ENCODE peak calls at places on chromosomes 13 and 19, in six cellular contexts. D is WTC11, P is GM12878, T is H1, F is K562, M is HepG2. K is an unnamed sample.

GRCh38 chr19:460877-461609 is at the start of gene SHC2:
- DNase-seq in P (no peak), T (no peak), M (no peak), D (no peak), F (peak; percentile 42), K (peak; percentile 52)

GRCh38 chr13:53800011-53800410 is 771.4 kb downstream of the OLFM4 start:
- DNase-seq in P (no peak), D (no peak), M (no peak), F (no peak), T (no peak), K (no peak)

GRCh38 chr13:38566023-38566422 is 120.9 kb upstream of the FREM2 start:
- DNase-seq in T (no peak), F (no peak), D (no peak), M (no peak), P (no peak), K (no peak)

GRCh38 chr19:36418287-36419001 is at the start of gene ZFP82:
- DNase-seq in F (peak; percentile 75), D (peak; percentile 86), M (peak; percentile 54), T (peak; percentile 62), P (peak; percentile 37), K (peak; percentile 95)

GRCh38 chr13:110067355-110068175 is 239.4 kb downstream of the COL4A1 start:
- DNase-seq in P (no peak), T (no peak), M (no peak), F (no peak), D (no peak), K (no peak)

GRCh38 chr19:46736544-46737274 is 9.1 kb upstream of the FKRP start:
- DNase-seq in P (no peak), T (no peak), F (peak; percentile 86), M (no peak), D (no peak), K (no peak)

GRCh38 chr13:23922005-23922932 is 25.0 kb upstream of the C1QTNF9B start:
- DNase-seq in P (no peak), D (no peak), T (no peak), F (no peak), M (no peak), K (peak; percentile 52)

GRCh38 chr13:44237276-44237767 is 136.3 kb upstream of the SERP2 start:
- DNase-seq in T (no peak), F (no peak), P (peak; percentile 19), D (no peak), M (no peak), K (no peak)

GRCh38 chr13:110277357-110277950 is 29.5 kb downstream of the COL4A1 start:
- DNase-seq in T (no peak), M (no peak), P (no peak), F (no peak), D (no peak), K (no peak)

GRCh38 chr13:114104626-114105350 is 27.6 kb downstream of the RASA3 start:
- DNase-seq in T (no peak), F (no peak), D (peak; percentile 7), M (no peak), P (no peak), K (no peak)

GRCh38 chr19:55626350-55626749 is 2.0 kb upstream of the ZNF784 start:
- DNase-seq in P (no peak), F (no peak), D (no peak), T (no peak), M (no peak), K (no peak)

GRCh38 chr13:114015111-114015551 is 41.3 kb upstream of the C13orf46 start:
- DNase-seq in T (no peak), D (no peak), M (no peak), F (no peak), P (no peak), K (no peak)

GRCh38 chr19:893775-894090 is 449 bp downstream of the RNU6-9 start:
- DNase-seq in F (no peak), M (no peak), D (no peak), P (no peak), T (no peak), K (no peak)

GRCh38 chr19:50322234-50322633 is 6.9 kb downstream of the KCNC3 start:
- DNase-seq in D (no peak), M (no peak), T (no peak), F (no peak), P (no peak), K (no peak)

GRCh38 chr19:6753178-6754031 is 13.8 kb downstream of the SH2D3A start:
- DNase-seq in F (peak; percentile 97), M (peak; percentile 89), P (peak; percentile 57), D (peak; percentile 99), T (peak; percentile 97), K (peak; percentile 99)

GRCh38 chr19:35276706-35277281 is 5.5 kb upstream of the HAMP start:
- DNase-seq in D (no peak), P (no peak), F (no peak), T (no peak), M (no peak), K (no peak)

GRCh38 chr13:110055089-110055488 is 251.9 kb downstream of the COL4A1 start:
- DNase-seq in D (no peak), P (no peak), T (no peak), M (no peak), F (no peak), K (no peak)

GRCh38 chr19:38073806-38074685 is 150.0 kb downstream of the DPF1 start:
- DNase-seq in D (peak; percentile 73), P (no peak), T (peak; percentile 36), M (peak; percentile 67), F (no peak), K (peak; percentile 81)

GRCh38 chr19:46944918-46945628 is 74.6 kb upstream of the NPAS1 start:
- DNase-seq in T (no peak), F (no peak), D (peak; percentile 54), M (no peak), P (no peak), K (peak; percentile 78)

GRCh38 chr19:54551293-54551692 is 22.3 kb upstream of the LILRA2 start:
- DNase-seq in T (no peak), F (no peak), M (no peak), D (no peak), P (peak; percentile 67), K (no peak)

GRCh38 chr13:106683179-106683578 is 115.2 kb upstream of the ARGLU1 start:
- DNase-seq in D (no peak), P (no peak), M (peak; percentile 39), F (no peak), T (no peak), K (no peak)

GRCh38 chr19:49560358-49560900 is 19.9 kb downstream of the NOSIP start:
- DNase-seq in M (no peak), P (no peak), T (no peak), F (peak; percentile 48), D (no peak), K (no peak)

GRCh38 chr19:29680447-29680846 is 15.2 kb downstream of the PLEKHF1 start:
- DNase-seq in D (no peak), T (no peak), M (no peak), P (no peak), F (no peak), K (no peak)

GRCh38 chr13:71874490-71874889 is 7.5 kb upstream of the DACH1 start:
- DNase-seq in D (no peak), M (no peak), P (no peak), F (no peak), T (no peak), K (no peak)

GRCh38 chr13:21402586-21403307 is 56.4 kb downstream of the ZDHHC20 start:
- DNase-seq in P (no peak), D (no peak), M (peak; percentile 67), T (no peak), F (no peak), K (no peak)

GRCh38 chr19:24054044-24054935 is 32.7 kb upstream of the ZNF254 start:
- DNase-seq in D (no peak), F (no peak), M (peak; percentile 66), T (no peak), P (no peak), K (no peak)

GRCh38 chr13:95485518-95486144 is 66.9 kb upstream of the CLDN10 start:
- DNase-seq in T (no peak), P (no peak), D (no peak), F (no peak), M (no peak), K (no peak)

GRCh38 chr13:51935326-51936171 is 73.8 kb downstream of the CCDC70 start:
- DNase-seq in F (peak; percentile 26), T (no peak), P (no peak), M (no peak), D (peak; percentile 63), K (peak; percentile 72)

GRCh38 chr19:51784922-51785690 is 9.9 kb upstream of the FPR3 start:
- DNase-seq in T (no peak), F (peak; percentile 51), D (no peak), P (peak; percentile 32), M (no peak), K (peak; percentile 45)
- TF ChIP-seq CREB1 in T (no peak), F (no peak), D (no peak), P (no peak), M (no peak), K (no peak)

GRCh38 chr13:41995946-41996345 is 35.0 kb upstream of the VWA8 start:
- DNase-seq in T (no peak), D (no peak), F (peak; percentile 79), P (no peak), M (peak; percentile 4), K (no peak)
- TF ChIP-seq CREB1 in T (no peak), D (no peak), F (no peak), P (no peak), M (no peak), K (no peak)

GRCh38 chr19:13951799-13952153 is 533 bp upstream of the DCAF15 start:
- DNase-seq in F (no peak), T (no peak), M (no peak), P (no peak), D (no peak), K (no peak)

GRCh38 chr19:13951043-13951442 is 1.3 kb upstream of the DCAF15 start:
- DNase-seq in T (no peak), P (no peak), M (no peak), D (no peak), F (no peak), K (no peak)

GRCh38 chr19:13952154-13953020 is at the start of gene DCAF15:
- DNase-seq in P (peak; percentile 99), D (peak; percentile 99), F (peak; percentile 100), T (peak; percentile 99), M (peak; percentile 98), K (peak; percentile 100)

DNA sequence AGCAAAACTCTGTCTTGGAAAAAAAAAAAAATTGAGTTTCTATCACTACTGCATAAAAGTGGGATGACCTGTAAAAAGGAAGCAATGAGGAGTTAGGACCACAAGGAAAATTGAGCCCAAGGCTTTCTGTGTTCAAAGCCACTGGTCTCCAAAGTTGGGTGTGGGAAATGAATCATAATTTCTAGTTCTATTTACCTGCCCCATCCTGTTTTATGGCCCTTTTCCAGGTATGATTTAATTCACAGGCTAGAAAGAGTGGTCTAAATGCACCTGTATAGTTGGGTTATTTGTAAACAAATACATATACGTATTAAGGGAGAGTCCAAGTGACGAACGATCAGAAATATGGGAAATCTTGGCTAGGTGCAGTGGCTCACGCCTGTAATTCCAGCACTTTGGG is 5.9 kb upstream of the DCAF15 start:
- DNase-seq in P (no peak), M (no peak), D (no peak), F (no peak), T (no peak), K (no peak)
- TF ChIP-seq CREB1 in P (no peak), M (no peak), D (no peak), F (no peak), T (no peak), K (no peak)

GRCh38 chr19:17733127-17733526 is 13.8 kb downstream of the MAP1S start:
- DNase-seq in F (no peak), P (no peak), D (no peak), T (no peak), M (no peak), K (no peak)
- TF ChIP-seq CREB1 in F (no peak), P (no peak), D (no peak), T (no peak), M (no peak), K (no peak)

GRCh38 chr13:40495620-40496001 is 170.8 kb downstream of the FOXO1 start:
- DNase-seq in T (no peak), P (no peak), F (no peak), D (no peak), M (peak; percentile 32), K (no peak)
- TF ChIP-seq CREB1 in T (no peak), P (no peak), F (no peak), D (no peak), M (no peak), K (no peak)